ENCODE peak calls at places on chromosomes 16 and 17, in four cellular contexts. One of them, this sample, is unnamed.

GRCh38 chr17:19003966-19004600 is 481 bp downstream of the FAM83G start:
- DNase-seq in A549: peak
- DNase-seq in WTC11: peak
- DNase-seq in K562: peak
- DNase-seq in this sample: peak

GRCh38 chr17:75317671-75318070 is 28.4 kb upstream of the SLC25A19 start:
- DNase-seq in A549: no peak
- DNase-seq in WTC11: peak
- DNase-seq in K562: peak
- DNase-seq in this sample: no peak

GRCh38 chr17:81481011-81481799 is 31.4 kb downstream of the ACTG1 start:
- DNase-seq in A549: peak
- DNase-seq in WTC11: peak
- DNase-seq in K562: peak
- DNase-seq in this sample: no peak

GRCh38 chr17:45114117-45114932 is 18.0 kb downstream of the PLCD3 start:
- DNase-seq in A549: no peak
- DNase-seq in WTC11: no peak
- DNase-seq in K562: no peak
- DNase-seq in this sample: no peak

GRCh38 chr17:76597156-76598003 is 11.7 kb upstream of the ST6GALNAC2 start:
- DNase-seq in A549: no peak
- DNase-seq in WTC11: no peak
- DNase-seq in K562: no peak
- DNase-seq in this sample: peak

GRCh38 chr16:30972872-30973271 is 12.1 kb upstream of the HSD3B7 start:
- DNase-seq in A549: peak
- DNase-seq in WTC11: no peak
- DNase-seq in K562: no peak
- DNase-seq in this sample: peak

GRCh38 chr17:39205112-39205526 is 5.0 kb downstream of the RPL19 start:
- DNase-seq in A549: no peak
- DNase-seq in WTC11: no peak
- DNase-seq in K562: no peak
- DNase-seq in this sample: no peak

GRCh38 chr17:29291163-29291752 is 2.7 kb downstream of the NUFIP2 start:
- DNase-seq in A549: peak
- DNase-seq in WTC11: no peak
- DNase-seq in K562: no peak
- DNase-seq in this sample: peak

GRCh38 chr16:30186444-30186781 is 3.0 kb downstream of the CORO1A start:
- DNase-seq in A549: no peak
- DNase-seq in WTC11: no peak
- DNase-seq in K562: no peak
- DNase-seq in this sample: no peak

GRCh38 chr16:50152386-50152806 is 710 bp upstream of the TENT4B start:
- DNase-seq in A549: no peak
- DNase-seq in WTC11: no peak
- DNase-seq in K562: no peak
- DNase-seq in this sample: no peak

GRCh38 chr16:24550295-24550694 is 10.9 kb downstream of the RBBP6 start:
- DNase-seq in A549: no peak
- DNase-seq in WTC11: no peak
- DNase-seq in K562: no peak
- DNase-seq in this sample: no peak

GRCh38 chr17:18156171-18156975 is 27.3 kb upstream of the ALKBH5 start:
- DNase-seq in A549: no peak
- DNase-seq in WTC11: no peak
- DNase-seq in K562: no peak
- DNase-seq in this sample: no peak

GRCh38 chr17:65418622-65419021 is 142.8 kb downstream of the AXIN2 start:
- DNase-seq in A549: no peak
- DNase-seq in WTC11: no peak
- DNase-seq in K562: no peak
- DNase-seq in this sample: no peak

GRCh38 chr17:46179375-46179999 is 13.7 kb downstream of the KANSL1 start:
- DNase-seq in A549: no peak
- DNase-seq in WTC11: no peak
- DNase-seq in K562: no peak
- DNase-seq in this sample: no peak

GRCh38 chr16:79543219-79543618 is 57.3 kb downstream of the MAF start:
- DNase-seq in A549: no peak
- DNase-seq in WTC11: no peak
- DNase-seq in K562: no peak
- DNase-seq in this sample: no peak

GRCh38 chr16:25689137-25689836 is 2.5 kb upstream of the HS3ST4 start:
- DNase-seq in A549: no peak
- DNase-seq in WTC11: no peak
- DNase-seq in K562: no peak
- DNase-seq in this sample: no peak

GRCh38 chr16:29702307-29702706 is 23.3 kb downstream of the QPRT start:
- DNase-seq in A549: no peak
- DNase-seq in WTC11: no peak
- DNase-seq in K562: no peak
- DNase-seq in this sample: no peak

GRCh38 chr16:19864566-19864965 is 20.1 kb downstream of the GPRC5B start:
- DNase-seq in A549: no peak
- DNase-seq in WTC11: no peak
- DNase-seq in K562: no peak
- DNase-seq in this sample: no peak

GRCh38 chr17:7477392-7478275 is 1.8 kb downstream of the ZBTB4 start:
- DNase-seq in A549: no peak
- DNase-seq in WTC11: no peak
- DNase-seq in K562: no peak
- DNase-seq in this sample: peak

GRCh38 chr16:46620265-46621005 is 744 bp downstream of the SHCBP1 start:
- DNase-seq in A549: peak
- DNase-seq in WTC11: no peak
- DNase-seq in K562: peak
- DNase-seq in this sample: no peak

GRCh38 chr16:85626191-85626951 is 13.2 kb downstream of the GSE1 start:
- DNase-seq in A549: no peak
- DNase-seq in WTC11: peak
- DNase-seq in K562: no peak
- DNase-seq in this sample: no peak

GRCh38 chr16:73053379-73054130 is 5.6 kb upstream of the ZFHX3 start:
- DNase-seq in A549: peak
- DNase-seq in WTC11: no peak
- DNase-seq in K562: no peak
- DNase-seq in this sample: peak

GRCh38 chr17:15169676-15170075 is 95.5 kb downstream of the PMP22 start:
- DNase-seq in A549: no peak
- DNase-seq in WTC11: no peak
- DNase-seq in K562: no peak
- DNase-seq in this sample: no peak

GRCh38 chr16:3364774-3365427 is 9.2 kb downstream of the OR2C1 start:
- DNase-seq in A549: peak
- DNase-seq in WTC11: peak
- DNase-seq in K562: no peak
- DNase-seq in this sample: peak

GRCh38 chr17:77634710-77635109 is 323.8 kb upstream of the TNRC6C start:
- DNase-seq in A549: no peak
- DNase-seq in WTC11: no peak
- DNase-seq in K562: no peak
- DNase-seq in this sample: no peak

DNA sequence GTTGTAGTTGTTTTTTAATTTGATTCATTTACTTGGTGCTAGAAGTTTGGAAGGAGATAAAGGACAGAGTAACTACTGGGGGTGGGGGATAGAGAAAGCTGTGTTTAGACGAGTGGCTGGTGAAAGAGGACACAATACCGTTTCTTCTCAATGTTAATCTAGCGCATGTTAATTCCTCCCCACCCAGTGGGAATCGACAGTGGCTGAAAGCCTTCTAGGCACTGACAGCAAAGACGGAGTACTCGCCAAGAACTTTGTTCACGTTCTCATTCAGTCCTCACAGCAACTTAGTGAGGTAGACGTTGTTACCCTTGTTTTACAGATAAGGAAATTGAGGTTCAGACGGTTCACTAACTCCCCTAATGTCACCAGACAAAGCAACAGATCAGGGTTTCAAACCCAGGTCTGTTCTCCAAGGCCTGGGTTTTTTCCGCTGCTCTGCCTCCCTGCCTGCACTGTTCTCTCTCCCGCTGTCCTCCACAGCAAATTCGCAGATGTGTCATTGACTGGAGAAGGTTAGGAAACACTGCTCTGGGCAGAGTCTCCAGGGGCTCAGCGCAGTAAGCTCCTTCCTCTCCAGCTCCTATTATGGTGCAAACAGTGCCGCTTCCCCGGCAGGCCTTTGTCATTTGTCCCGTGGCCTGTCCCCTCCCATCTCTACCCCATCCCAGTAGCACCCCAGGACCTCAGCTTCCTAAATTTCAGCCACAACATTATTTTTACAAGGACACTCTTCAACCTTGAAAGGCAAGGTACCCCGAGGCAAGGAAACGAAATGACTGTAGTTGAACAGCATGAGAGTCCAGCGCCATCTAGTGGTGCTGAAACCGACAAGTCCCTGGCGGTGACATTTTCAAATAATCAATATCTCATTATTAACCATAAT is 16.9 kb downstream of the MRPS23 start:
- DNase-seq in A549: peak
- DNase-seq in WTC11: peak
- DNase-seq in K562: peak
- DNase-seq in this sample: peak
- TF ChIP-seq HMGXB4 in A549: no peak
- TF ChIP-seq HMGXB4 in WTC11: no peak
- TF ChIP-seq HMGXB4 in K562: no peak
- TF ChIP-seq HMGXB4 in this sample: peak

GRCh38 chr16:77856455-77857138 is 68.2 kb downstream of the VAT1L start:
- DNase-seq in A549: no peak
- DNase-seq in WTC11: no peak
- DNase-seq in K562: no peak
- DNase-seq in this sample: no peak

GRCh38 chr16:77859493-77860232 is 71.3 kb downstream of the VAT1L start:
- DNase-seq in A549: no peak
- DNase-seq in WTC11: no peak
- DNase-seq in K562: no peak
- DNase-seq in this sample: no peak

GRCh38 chr16:77863250-77863649 is 74.9 kb downstream of the VAT1L start:
- DNase-seq in A549: no peak
- DNase-seq in WTC11: no peak
- DNase-seq in K562: no peak
- DNase-seq in this sample: no peak

GRCh38 chr16:77858060-77858459 is 69.7 kb downstream of the VAT1L start:
- DNase-seq in A549: no peak
- DNase-seq in WTC11: no peak
- DNase-seq in K562: no peak
- DNase-seq in this sample: no peak

DNA sequence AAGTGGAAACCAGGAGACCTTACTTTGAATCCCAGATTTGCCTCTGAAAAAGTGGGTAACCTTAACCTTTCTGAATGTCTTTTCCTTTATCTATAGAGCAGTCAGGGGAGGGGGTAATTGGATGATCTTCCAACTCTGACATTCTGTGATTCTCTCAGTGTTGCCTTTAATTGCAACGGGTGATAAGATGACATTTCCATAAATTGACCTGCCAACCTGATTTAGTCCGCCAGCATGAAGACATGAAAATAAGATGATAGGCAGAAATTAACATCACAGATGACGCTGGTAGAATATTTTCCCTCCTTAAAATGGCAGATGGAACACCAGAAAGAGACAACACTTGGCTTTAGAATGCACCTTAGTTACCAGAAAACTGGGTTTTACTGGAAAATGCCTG is 72.6 kb downstream of the VAT1L start:
- DNase-seq in A549: no peak
- DNase-seq in WTC11: no peak
- DNase-seq in K562: no peak
- DNase-seq in this sample: no peak
- TF ChIP-seq HMGXB4 in A549: no peak
- TF ChIP-seq HMGXB4 in WTC11: no peak
- TF ChIP-seq HMGXB4 in K562: no peak
- TF ChIP-seq HMGXB4 in this sample: no peak

DNA sequence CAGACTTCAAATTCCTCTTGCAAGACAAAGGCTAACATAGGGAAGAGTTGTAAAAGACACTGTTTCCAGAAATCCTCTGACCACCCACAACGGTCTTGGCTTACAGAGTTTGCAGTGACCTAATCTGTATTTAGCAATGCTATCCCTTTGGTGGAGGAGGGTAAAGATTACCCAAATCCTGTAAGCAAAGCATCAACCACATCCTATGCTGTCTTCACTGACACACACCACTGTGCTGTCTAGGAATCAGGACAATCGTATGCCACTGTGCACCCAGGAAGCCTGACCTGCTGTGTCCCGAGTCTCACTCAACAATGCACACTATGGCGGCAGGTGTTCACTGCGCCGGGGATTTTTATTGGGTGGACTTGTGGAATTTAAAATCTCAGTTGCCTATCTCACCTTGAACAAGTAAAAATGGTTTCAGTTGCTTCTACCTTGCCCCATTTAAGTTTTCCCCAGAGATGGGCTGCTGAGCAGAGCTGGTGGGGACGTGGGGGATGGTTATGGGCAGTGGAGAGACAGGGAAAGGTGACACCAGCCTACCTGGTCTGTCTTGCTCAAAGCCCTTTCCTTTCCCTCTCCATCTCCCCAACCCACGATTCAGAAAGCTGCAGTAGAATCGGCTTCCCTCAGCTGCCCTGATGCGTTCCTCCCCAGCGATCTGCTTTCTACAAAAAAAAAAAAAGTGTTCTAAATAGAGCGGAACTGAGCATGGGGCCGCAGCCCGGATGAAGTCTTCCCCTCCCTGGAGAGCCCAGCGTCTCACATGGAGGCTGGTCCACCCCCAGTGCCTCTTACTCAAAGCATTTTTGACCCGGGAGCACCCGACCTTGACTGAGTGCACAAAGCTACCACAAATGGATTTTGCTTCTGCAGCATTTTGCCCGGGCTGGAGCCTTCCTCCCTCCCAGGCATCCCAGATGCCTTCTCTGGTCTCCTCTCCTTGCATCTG is 271.5 kb downstream of the SOX9 start:
- DNase-seq in A549: no peak
- DNase-seq in WTC11: no peak
- DNase-seq in K562: no peak
- DNase-seq in this sample: no peak
- TF ChIP-seq HMGXB4 in A549: no peak
- TF ChIP-seq HMGXB4 in WTC11: no peak
- TF ChIP-seq HMGXB4 in K562: no peak
- TF ChIP-seq HMGXB4 in this sample: no peak

DNA sequence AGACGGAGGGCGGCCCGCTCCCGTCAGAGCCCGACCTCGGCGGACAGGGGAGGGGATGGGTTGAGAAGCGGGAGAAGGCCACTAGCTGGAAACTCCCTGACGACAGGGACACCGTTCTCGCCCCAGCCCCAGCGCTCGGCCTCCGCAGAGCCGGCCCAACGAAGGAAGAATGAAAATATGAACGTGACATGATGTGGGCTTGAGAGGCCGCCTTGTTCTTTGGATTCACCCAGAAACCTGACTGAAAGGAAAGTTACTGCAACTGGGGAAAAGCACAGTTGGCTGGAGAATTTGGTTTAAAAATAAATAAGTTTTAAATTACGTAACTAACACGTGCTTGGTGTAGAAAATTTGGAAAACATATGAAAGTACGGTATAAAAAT is 21.1 kb downstream of the NPTX1 start:
- DNase-seq in A549: peak
- DNase-seq in WTC11: peak
- DNase-seq in K562: no peak
- DNase-seq in this sample: peak
- TF ChIP-seq HMGXB4 in A549: no peak
- TF ChIP-seq HMGXB4 in WTC11: no peak
- TF ChIP-seq HMGXB4 in K562: no peak
- TF ChIP-seq HMGXB4 in this sample: no peak